ENCODE peak calls at places on chromosomes 2 and 18, in ten cellular contexts. U, L, I, H, S, K, Z, A, J and P are unnamed samples.

GRCh38 chr18:27996792-27997191 is 180.1 kb downstream of the CDH2 start:
- DNase-seq in U (no peak), L (no peak), I (no peak), H (no peak), S (peak; percentile 3), K (no peak), Z (no peak), A (no peak), J (no peak), P (no peak)

GRCh38 chr2:210225461-210225798 is 183 bp upstream of the ACADL start:
- DNase-seq in U (no peak), L (no peak), I (no peak), H (peak; percentile 2), S (no peak), K (no peak), Z (no peak), A (no peak), J (no peak), P (no peak)

GRCh38 chr18:77102246-77103040 is 30.1 kb downstream of the MBP start:
- DNase-seq in U (no peak), L (no peak), I (no peak), H (no peak), S (peak; percentile 71), K (no peak), Z (peak; percentile 52), A (no peak), J (no peak), P (no peak)

GRCh38 chr2:43165378-43166025 is 60.9 kb downstream of the ZFP36L2 start:
- DNase-seq in U (peak; percentile 55), L (no peak), I (no peak), H (no peak), S (no peak), K (no peak), Z (no peak), A (no peak), J (no peak), P (no peak)

GRCh38 chr2:173752152-173752551 is 213.0 kb downstream of the SP3 start:
- DNase-seq in U (no peak), L (no peak), I (no peak), H (no peak), S (no peak), K (no peak), Z (no peak), A (no peak), J (no peak), P (no peak)

GRCh38 chr2:160225722-160226121 is 25.6 kb upstream of the ITGB6 start:
- DNase-seq in U (no peak), L (no peak), I (no peak), H (peak; percentile 69), S (no peak), K (no peak), Z (no peak), A (no peak), J (no peak), P (no peak)

GRCh38 chr2:220663065-220663464 is 909.0 kb downstream of the EPHA4 start:
- DNase-seq in U (no peak), L (no peak), I (no peak), H (no peak), S (no peak), K (no peak), Z (no peak), A (no peak), J (no peak), P (no peak)

GRCh38 chr18:54392621-54393023 is 34.9 kb downstream of the C18orf54 start:
- DNase-seq in U (no peak), L (no peak), I (no peak), H (peak; percentile 65), S (peak; percentile 34), K (no peak), Z (no peak), A (no peak), J (no peak), P (no peak)

GRCh38 chr2:69646714-69647113 is 3.2 kb upstream of the AAK1 start:
- DNase-seq in U (no peak), L (no peak), I (no peak), H (no peak), S (no peak), K (no peak), Z (peak; percentile 18), A (no peak), J (no peak), P (no peak)

GRCh38 chr2:236637691-236638569 is 68.3 kb downstream of the ACKR3 start:
- DNase-seq in U (no peak), L (peak; percentile 19), I (no peak), H (no peak), S (no peak), K (peak; percentile 53), Z (no peak), A (no peak), J (no peak), P (no peak)

GRCh38 chr18:51655327-51655698 is 457.8 kb upstream of the MEX3C start:
- DNase-seq in U (no peak), L (no peak), I (no peak), H (no peak), S (no peak), K (no peak), Z (no peak), A (no peak), J (no peak), P (no peak)

GRCh38 chr2:176534798-176535479 is 265.7 kb downstream of the MTX2 start:
- DNase-seq in U (no peak), L (no peak), I (no peak), H (no peak), S (no peak), K (no peak), Z (no peak), A (no peak), J (no peak), P (no peak)

GRCh38 chr18:8797206-8797605 is 91.8 kb downstream of the MTCL1 start:
- DNase-seq in U (no peak), L (no peak), I (no peak), H (no peak), S (no peak), K (no peak), Z (no peak), A (no peak), J (no peak), P (peak; percentile 42)

GRCh38 chr2:39492095-39492590 is 55.1 kb upstream of the MAP4K3 start:
- DNase-seq in U (no peak), L (no peak), I (no peak), H (peak; percentile 93), S (peak; percentile 89), K (no peak), Z (peak; percentile 52), A (no peak), J (no peak), P (no peak)

GRCh38 chr2:166573393-166573792 is 79.3 kb upstream of the SCN7A start:
- DNase-seq in U (no peak), L (no peak), I (no peak), H (peak; percentile 27), S (peak; percentile 4), K (no peak), Z (no peak), A (no peak), J (no peak), P (no peak)

GRCh38 chr2:241065355-241065803 is 36.7 kb downstream of the MTERF4 start:
- DNase-seq in U (peak; percentile 16), L (no peak), I (no peak), H (no peak), S (no peak), K (peak; percentile 80), Z (no peak), A (peak; percentile 12), J (no peak), P (no peak)

GRCh38 chr2:120552800-120553471 is 182.7 kb upstream of the GLI2 start:
- DNase-seq in U (peak; percentile 94), L (peak; percentile 94), I (peak; percentile 36), H (no peak), S (no peak), K (peak; percentile 95), Z (peak; percentile 54), A (peak; percentile 53), J (peak; percentile 80), P (peak; percentile 65)

GRCh38 chr18:28511421-28511821 is 334.5 kb upstream of the CDH2 start:
- DNase-seq in U (no peak), L (no peak), I (no peak), H (peak; percentile 8), S (no peak), K (no peak), Z (no peak), A (no peak), J (no peak), P (no peak)

GRCh38 chr2:206031162-206031784 is 54.7 kb downstream of the INO80D start:
- DNase-seq in U (no peak), L (no peak), I (no peak), H (peak; percentile 66), S (no peak), K (no peak), Z (no peak), A (peak; percentile 28), J (no peak), P (no peak)

GRCh38 chr2:25286025-25286400 is 55.7 kb downstream of the DNMT3A start:
- DNase-seq in U (no peak), L (no peak), I (no peak), H (no peak), S (no peak), K (no peak), Z (peak; percentile 85), A (peak; percentile 70), J (no peak), P (peak; percentile 29)

GRCh38 chr2:109318150-109318948 is 189.3 kb downstream of the SH3RF3 start:
- DNase-seq in U (no peak), L (no peak), I (peak; percentile 44), H (peak; percentile 63), S (peak; percentile 83), K (peak; percentile 95), Z (no peak), A (no peak), J (no peak), P (peak; percentile 34)

GRCh38 chr2:219219113-219219696 is 447 bp upstream of the ABCB6 start:
- DNase-seq in U (peak; percentile 59), L (no peak), I (no peak), H (no peak), S (no peak), K (no peak), Z (no peak), A (no peak), J (no peak), P (no peak)

GRCh38 chr2:149877913-149878312 is 290.3 kb upstream of the MMADHC start:
- DNase-seq in U (no peak), L (no peak), I (no peak), H (peak; percentile 76), S (no peak), K (no peak), Z (no peak), A (no peak), J (no peak), P (no peak)

GRCh38 chr2:238415036-238415764 is 11.5 kb upstream of the ASB1 start:
- DNase-seq in U (no peak), L (no peak), I (no peak), H (no peak), S (no peak), K (no peak), Z (no peak), A (no peak), J (no peak), P (no peak)

GRCh38 chr2:8999802-9000201 is 3.7 kb downstream of the MBOAT2 start:
- DNase-seq in U (no peak), L (no peak), I (no peak), H (no peak), S (no peak), K (no peak), Z (no peak), A (no peak), J (no peak), P (no peak)

GRCh38 chr2:23375448-23375847 is 9.5 kb upstream of the KLHL29 start:
- DNase-seq in U (no peak), L (no peak), I (no peak), H (no peak), S (no peak), K (no peak), Z (peak; percentile 26), A (no peak), J (no peak), P (no peak)

GRCh38 chr2:226066391-226066790 is 666.9 kb downstream of the NYAP2 start:
- DNase-seq in U (no peak), L (no peak), I (no peak), H (no peak), S (no peak), K (no peak), Z (no peak), A (no peak), J (no peak), P (no peak)

GRCh38 chr18:52339891-52340371 is at the start of gene DCC:
- DNase-seq in U (peak; percentile 68), L (no peak), I (peak; percentile 58), H (no peak), S (peak; percentile 15), K (no peak), Z (no peak), A (no peak), J (peak; percentile 47), P (peak; percentile 94)